ENCODE peak calls at places on chromosomes 12 and 14, in seven cellular contexts. R, F, I, Q, T, D and G are unnamed samples.
A peak's percentile ranks its signal among the peaks of the same experiment; 100 is the strongest.

GRCh38 chr12:14921218-14921617 is 17.1 kb downstream of the ERP27 start:
- DNase-seq in R (no peak), F (no peak), I (no peak), D (no peak), Q (no peak), T (no peak), G (no peak)

GRCh38 chr12:56635539-56636117 is 5.5 kb upstream of the BAZ2A start:
- DNase-seq in D (no peak), T (peak; percentile 62), Q (peak; percentile 51), I (no peak), R (peak; percentile 76), F (no peak), G (no peak)

GRCh38 chr14:105139212-105139825 is 29.3 kb downstream of the JAG2 start:
- DNase-seq in Q (no peak), I (no peak), D (no peak), R (no peak), T (no peak), F (peak; percentile 20), G (no peak)

GRCh38 chr12:27177716-27178115 is 66.4 kb upstream of the STK38L start:
- DNase-seq in R (no peak), T (peak; percentile 92), I (no peak), F (no peak), Q (peak; percentile 39), D (peak; percentile 85), G (peak; percentile 80)

GRCh38 chr12:4562034-4562657 is at the start of gene DYRK4:
- DNase-seq in R (peak; percentile 93), T (peak; percentile 35), D (peak; percentile 79), I (peak; percentile 89), F (peak; percentile 98), Q (peak; percentile 95), G (peak; percentile 60)

GRCh38 chr14:22231022-22231421 is 358.0 kb downstream of the DAD1 start:
- DNase-seq in I (no peak), Q (no peak), D (no peak), F (no peak), R (no peak), T (no peak), G (no peak)

GRCh38 chr12:84599539-84599938 is 313.1 kb downstream of the SLC6A15 start:
- DNase-seq in I (no peak), Q (peak; percentile 83), F (no peak), R (no peak), T (no peak), D (peak; percentile 69), G (no peak)

GRCh38 chr14:104749111-104749649 is 3.8 kb upstream of the SIVA1 start:
- DNase-seq in F (no peak), D (no peak), R (no peak), I (no peak), T (peak; percentile 49), Q (peak; percentile 49), G (peak; percentile 58)

GRCh38 chr12:55724226-55724939 is 4.2 kb downstream of the RDH5 start:
- DNase-seq in Q (peak; percentile 75), T (peak; percentile 40), D (peak; percentile 70), R (peak; percentile 76), I (no peak), F (peak; percentile 81), G (peak; percentile 69)

GRCh38 chr12:95116773-95117172 is 43.4 kb upstream of the NR2C1 start:
- DNase-seq in I (no peak), F (peak; percentile 45), D (no peak), Q (peak; percentile 63), R (no peak), T (no peak), G (no peak)

GRCh38 chr12:9340422-9341259 is 132.4 kb upstream of the PZP start:
- DNase-seq in T (no peak), R (no peak), I (no peak), Q (peak; percentile 20), F (no peak), D (peak; percentile 85), G (peak; percentile 92)

GRCh38 chr12:132743831-132744230 is 17.8 kb downstream of the ANKLE2 start:
- DNase-seq in Q (no peak), T (no peak), I (no peak), D (no peak), R (no peak), F (no peak), G (no peak)

GRCh38 chr12:132746621-132747020 is 15.0 kb downstream of the ANKLE2 start:
- DNase-seq in I (no peak), T (no peak), F (no peak), D (no peak), Q (no peak), R (no peak), G (peak; percentile 35)

GRCh38 chr12:132748319-132748718 is 13.3 kb downstream of the ANKLE2 start:
- DNase-seq in R (no peak), Q (no peak), F (no peak), D (no peak), T (no peak), I (no peak), G (no peak)

GRCh38 chr12:132747896-132748295 is 13.7 kb downstream of the ANKLE2 start:
- DNase-seq in F (no peak), I (no peak), R (no peak), D (no peak), T (no peak), Q (no peak), G (no peak)

GRCh38 chr12:132747395-132747794 is 14.2 kb downstream of the ANKLE2 start:
- DNase-seq in R (no peak), T (no peak), D (no peak), I (no peak), Q (no peak), F (no peak), G (no peak)
- H4K8ac ChIP-seq in R (no peak overlapping the region), T (no peak overlapping the region), D (no peak overlapping the region), I (no peak overlapping the region), Q (no peak overlapping the region), F (no peak overlapping the region), G (no peak overlapping the region)

DNA sequence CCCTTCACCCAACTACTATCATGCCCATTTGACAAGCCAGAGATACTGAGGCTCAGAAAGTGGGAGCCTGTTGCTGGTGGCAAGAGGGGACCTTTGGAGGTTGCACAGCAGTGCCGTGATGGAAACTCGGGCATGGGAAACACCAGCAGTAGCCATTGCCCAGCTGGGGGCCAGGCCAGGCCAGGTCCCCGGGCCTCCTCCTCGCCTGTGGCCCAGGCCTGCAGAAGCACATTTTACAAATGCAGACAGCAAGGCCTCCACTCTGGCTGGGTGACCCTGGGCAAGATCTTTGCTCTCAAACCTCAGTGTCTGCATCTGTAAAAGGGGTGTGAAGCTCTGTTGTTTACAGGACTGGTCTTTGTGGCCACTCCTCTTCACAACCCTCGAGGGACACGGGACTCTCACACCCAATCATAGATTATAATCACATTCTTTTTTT is 4.5 kb upstream of the SH2B3 start:
- DNase-seq in R (no peak), F (no peak), Q (no peak), D (no peak), T (no peak), I (no peak), G (no peak)
- H4K8ac ChIP-seq in R (no peak overlapping the region), F (no peak overlapping the region), Q (no peak overlapping the region), D (peak overlapping the region; percentile 55), T (no peak overlapping the region), I (no peak overlapping the region), G (no peak overlapping the region)

DNA sequence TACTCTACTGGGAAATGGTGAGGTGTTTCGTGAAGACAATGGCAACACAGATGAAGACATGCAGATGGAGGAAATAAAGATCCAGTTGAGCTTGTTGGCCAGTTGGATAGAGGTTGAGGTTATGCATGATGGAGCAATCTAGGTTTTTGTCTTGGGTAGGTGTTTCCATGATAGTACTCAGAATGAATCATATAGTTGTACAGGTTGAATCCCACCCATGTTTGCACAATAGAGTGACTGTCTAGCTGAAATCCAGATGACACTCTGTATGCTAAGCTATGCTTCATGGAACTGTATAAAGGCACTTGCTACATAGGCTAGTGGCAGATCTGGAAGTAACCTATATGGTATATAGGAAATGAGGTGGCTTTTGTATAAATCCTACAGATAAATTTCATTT is 264.9 kb downstream of the NAV3 start:
- DNase-seq in D (no peak), R (no peak), F (no peak), I (no peak), Q (no peak), T (no peak), G (no peak)
- H4K8ac ChIP-seq in D (no peak overlapping the region), R (no peak overlapping the region), F (no peak overlapping the region), I (no peak overlapping the region), Q (no peak overlapping the region), T (no peak overlapping the region), G (no peak overlapping the region)

GRCh38 chr12:50110762-50111416 is 1.1 kb upstream of the COX14 start:
- DNase-seq in I (no peak), R (peak; percentile 65), F (peak; percentile 86), Q (peak; percentile 84), D (peak; percentile 58), T (no peak), G (peak; percentile 11)

GRCh38 chr12:50112456-50113218 is 601 bp downstream of the COX14 start:
- DNase-seq in T (peak; percentile 17), Q (peak; percentile 86), R (no peak), I (no peak), D (peak; percentile 75), F (no peak), G (no peak)

GRCh38 chr12:50111417-50111692 is 681 bp upstream of the COX14 start:
- DNase-seq in D (no peak), T (no peak), I (no peak), Q (no peak), F (no peak), R (no peak), G (no peak)

GRCh38 chr12:50111693-50112455 is at the start of gene COX14:
- DNase-seq in D (peak; percentile 100), Q (peak; percentile 100), F (peak; percentile 100), I (peak; percentile 100), T (peak; percentile 100), R (peak; percentile 100), G (peak; percentile 99)

DNA sequence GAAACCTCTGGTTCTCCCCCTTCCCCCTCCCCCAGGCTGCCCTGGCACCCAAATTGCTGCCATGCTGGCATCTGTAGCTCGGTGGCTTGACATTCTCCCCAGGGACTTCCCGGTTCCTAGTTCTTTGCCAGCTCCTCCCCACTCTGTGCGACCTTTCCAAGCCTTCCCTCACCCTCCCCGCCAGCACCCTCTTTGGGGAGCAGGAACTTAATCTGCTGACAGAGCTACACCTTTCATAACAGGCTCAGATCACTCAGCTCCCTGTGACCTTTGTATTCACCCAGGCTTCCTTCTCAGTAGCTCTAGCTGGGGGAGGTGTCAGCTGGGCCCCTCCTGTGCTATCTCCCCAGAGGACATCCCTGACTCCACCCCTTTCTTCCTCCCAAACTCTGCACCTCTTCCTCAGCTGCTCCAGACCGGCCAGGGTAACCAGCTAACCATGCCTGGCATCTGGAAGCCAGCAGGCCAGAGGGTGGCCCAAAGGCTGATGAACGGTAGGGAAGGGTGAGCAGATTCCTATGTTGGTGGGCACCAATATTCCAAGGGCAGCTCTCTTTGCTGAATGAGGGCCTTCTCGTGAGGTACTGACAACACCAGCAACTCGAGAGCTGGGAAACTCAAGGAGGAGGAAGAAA is 1.8 kb upstream of the COX14 start:
- DNase-seq in D (no peak), Q (peak; percentile 36), R (peak; percentile 48), F (no peak), T (no peak), I (no peak), G (no peak)
- H4K8ac ChIP-seq in D (peak overlapping the region; percentile 100), Q (no peak overlapping the region), R (peak overlapping the region; percentile 35), F (no peak overlapping the region), T (no peak overlapping the region), I (no peak overlapping the region), G (peak overlapping the region; percentile 96)